ENCODE peak calls at places on chromosome 17, in six cellular contexts. One of them, this sample, is unnamed.
A peak's percentile ranks its signal among the peaks of the same experiment; 100 is the strongest.

GRCh38 chr17:59366773-59367656 is 35.6 kb downstream of the YPEL2 start:
- DNase-seq in suprapubic skin: no peak
- DNase-seq in pancreas: peak; percentile 86
- DNase-seq in heart right ventricle: no peak
- DNase-seq in H7: no peak
- DNase-seq in CD4-positive, CD25-positive, alpha-beta regulatory T cell: no peak
- DNase-seq in this sample: no peak

GRCh38 chr17:22266231-22266630 is 573.9 kb downstream of the KCNJ18 start:
- DNase-seq in H7: no peak
- DNase-seq in CD4-positive, CD25-positive, alpha-beta regulatory T cell: no peak
- DNase-seq in pancreas: no peak
- DNase-seq in heart right ventricle: no peak
- DNase-seq in suprapubic skin: peak; percentile 28
- DNase-seq in this sample: no peak

GRCh38 chr17:63752707-63753106 is 11.1 kb upstream of the STRADA start:
- DNase-seq in H7: no peak
- DNase-seq in pancreas: no peak
- DNase-seq in CD4-positive, CD25-positive, alpha-beta regulatory T cell: no peak
- DNase-seq in suprapubic skin: no peak
- DNase-seq in heart right ventricle: no peak
- DNase-seq in this sample: no peak

GRCh38 chr17:77848257-77848656 is 110.2 kb upstream of the TNRC6C start:
- DNase-seq in suprapubic skin: no peak
- DNase-seq in H7: no peak
- DNase-seq in heart right ventricle: no peak
- DNase-seq in pancreas: no peak
- DNase-seq in CD4-positive, CD25-positive, alpha-beta regulatory T cell: no peak
- DNase-seq in this sample: no peak

GRCh38 chr17:63277629-63278028 is 168.5 kb downstream of the CYB561 start:
- DNase-seq in H7: no peak
- DNase-seq in heart right ventricle: no peak
- DNase-seq in CD4-positive, CD25-positive, alpha-beta regulatory T cell: no peak
- DNase-seq in suprapubic skin: no peak
- DNase-seq in pancreas: no peak
- DNase-seq in this sample: no peak

GRCh38 chr17:50585346-50585745 is 24.8 kb downstream of the CACNA1G start:
- DNase-seq in suprapubic skin: no peak
- DNase-seq in pancreas: no peak
- DNase-seq in H7: no peak
- DNase-seq in CD4-positive, CD25-positive, alpha-beta regulatory T cell: no peak
- DNase-seq in heart right ventricle: no peak
- DNase-seq in this sample: no peak

GRCh38 chr17:67557921-67558320 is 159.8 kb upstream of the NOL11 start:
- DNase-seq in suprapubic skin: no peak
- DNase-seq in pancreas: no peak
- DNase-seq in H7: no peak
- DNase-seq in CD4-positive, CD25-positive, alpha-beta regulatory T cell: no peak
- DNase-seq in heart right ventricle: no peak
- DNase-seq in this sample: no peak

GRCh38 chr17:76727745-76728456 is 1.3 kb downstream of the METTL23 start:
- DNase-seq in H7: no peak
- DNase-seq in suprapubic skin: peak; percentile 66
- DNase-seq in heart right ventricle: no peak
- DNase-seq in pancreas: no peak
- DNase-seq in CD4-positive, CD25-positive, alpha-beta regulatory T cell: no peak
- DNase-seq in this sample: peak; percentile 44

GRCh38 chr17:31525801-31526549 is 134.5 kb downstream of the RAB11FIP4 start:
- DNase-seq in suprapubic skin: no peak
- DNase-seq in CD4-positive, CD25-positive, alpha-beta regulatory T cell: no peak
- DNase-seq in heart right ventricle: no peak
- DNase-seq in pancreas: no peak
- DNase-seq in H7: peak; percentile 79
- DNase-seq in this sample: no peak

GRCh38 chr17:835263-835662 is 53.1 kb downstream of the MRM3 start:
- DNase-seq in suprapubic skin: no peak
- DNase-seq in heart right ventricle: no peak
- DNase-seq in pancreas: no peak
- DNase-seq in CD4-positive, CD25-positive, alpha-beta regulatory T cell: no peak
- DNase-seq in H7: peak; percentile 78
- DNase-seq in this sample: no peak

GRCh38 chr17:10200645-10201044 is 2.2 kb upstream of the GAS7 start:
- DNase-seq in pancreas: no peak
- DNase-seq in H7: no peak
- DNase-seq in suprapubic skin: no peak
- DNase-seq in heart right ventricle: no peak
- DNase-seq in CD4-positive, CD25-positive, alpha-beta regulatory T cell: no peak
- DNase-seq in this sample: no peak

GRCh38 chr17:73325527-73325842 is 13.7 kb upstream of the CDC42EP4 start:
- DNase-seq in pancreas: no peak
- DNase-seq in heart right ventricle: no peak
- DNase-seq in H7: no peak
- DNase-seq in suprapubic skin: peak; percentile 79
- DNase-seq in CD4-positive, CD25-positive, alpha-beta regulatory T cell: no peak
- DNase-seq in this sample: no peak

GRCh38 chr17:31392002-31392855 is 754 bp downstream of the RAB11FIP4 start:
- DNase-seq in pancreas: no peak
- DNase-seq in heart right ventricle: no peak
- DNase-seq in H7: peak; percentile 78
- DNase-seq in CD4-positive, CD25-positive, alpha-beta regulatory T cell: no peak
- DNase-seq in suprapubic skin: peak; percentile 49
- DNase-seq in this sample: no peak

GRCh38 chr17:47896672-47897490 is 845 bp downstream of the SP2 start:
- DNase-seq in suprapubic skin: peak; percentile 85
- DNase-seq in H7: no peak
- DNase-seq in pancreas: no peak
- DNase-seq in heart right ventricle: no peak
- DNase-seq in CD4-positive, CD25-positive, alpha-beta regulatory T cell: no peak
- DNase-seq in this sample: no peak

GRCh38 chr17:49694847-49695697 is 12.7 kb downstream of the SLC35B1 start:
- DNase-seq in CD4-positive, CD25-positive, alpha-beta regulatory T cell: peak; percentile 50
- DNase-seq in suprapubic skin: no peak
- DNase-seq in heart right ventricle: peak; percentile 54
- DNase-seq in pancreas: peak; percentile 51
- DNase-seq in H7: peak; percentile 84
- DNase-seq in this sample: peak; percentile 38

GRCh38 chr17:43025766-43026537 is 921 bp downstream of the RND2 start:
- DNase-seq in CD4-positive, CD25-positive, alpha-beta regulatory T cell: no peak
- DNase-seq in suprapubic skin: no peak
- DNase-seq in heart right ventricle: no peak
- DNase-seq in pancreas: no peak
- DNase-seq in H7: peak; percentile 14
- DNase-seq in this sample: no peak
- H3K4me3 ChIP-seq in CD4-positive, CD25-positive, alpha-beta regulatory T cell: no peak overlapping the region
- H3K4me3 ChIP-seq in suprapubic skin: no peak overlapping the region
- H3K4me3 ChIP-seq in heart right ventricle: no peak overlapping the region
- H3K4me3 ChIP-seq in pancreas: no peak overlapping the region
- H3K4me3 ChIP-seq in H7: peak overlapping the region; percentile 73
- H3K4me3 ChIP-seq in this sample: no peak overlapping the region

DNA sequence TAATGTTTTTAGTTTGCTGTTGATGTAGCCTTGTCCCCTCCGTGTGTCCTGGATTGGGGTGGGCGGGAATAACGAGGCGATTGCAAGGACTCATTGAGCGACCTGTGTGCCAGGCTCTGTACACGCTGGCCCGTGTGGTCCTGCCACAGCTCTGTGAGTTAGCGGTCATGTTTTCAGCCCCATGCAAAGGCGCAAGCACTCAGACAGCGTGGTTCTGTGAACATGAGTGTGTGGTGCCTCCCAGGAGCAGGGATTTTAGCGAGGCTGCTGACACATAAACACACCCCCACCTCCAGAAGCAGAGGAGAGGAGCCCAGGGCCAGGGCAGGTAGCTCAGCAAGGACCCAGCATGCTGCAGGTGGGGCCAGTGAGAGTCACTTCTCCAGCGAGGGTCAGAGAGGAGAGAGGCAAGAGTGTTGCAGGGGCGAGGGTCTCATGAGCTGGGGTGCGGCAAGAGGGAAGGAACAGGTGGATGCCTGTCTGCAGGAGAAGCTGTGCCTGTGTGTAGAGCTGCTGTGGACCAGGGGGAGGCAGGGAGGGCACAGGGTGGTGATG is 115.3 kb downstream of the OR1D5 start:
- DNase-seq in suprapubic skin: no peak
- DNase-seq in CD4-positive, CD25-positive, alpha-beta regulatory T cell: no peak
- DNase-seq in pancreas: no peak
- DNase-seq in H7: peak; percentile 40
- DNase-seq in heart right ventricle: no peak
- DNase-seq in this sample: no peak
- H3K4me3 ChIP-seq in suprapubic skin: no peak overlapping the region
- H3K4me3 ChIP-seq in CD4-positive, CD25-positive, alpha-beta regulatory T cell: no peak overlapping the region
- H3K4me3 ChIP-seq in pancreas: no peak overlapping the region
- H3K4me3 ChIP-seq in H7: no peak overlapping the region
- H3K4me3 ChIP-seq in heart right ventricle: no peak overlapping the region
- H3K4me3 ChIP-seq in this sample: no peak overlapping the region

GRCh38 chr17:74361613-74362391 is at the start of gene BTBD17:
- DNase-seq in pancreas: peak; percentile 81
- DNase-seq in CD4-positive, CD25-positive, alpha-beta regulatory T cell: peak; percentile 28
- DNase-seq in H7: peak; percentile 97
- DNase-seq in suprapubic skin: no peak
- DNase-seq in heart right ventricle: peak; percentile 70
- DNase-seq in this sample: no peak
- H3K4me3 ChIP-seq in pancreas: no peak within 1 kb of the TSS
- H3K4me3 ChIP-seq in CD4-positive, CD25-positive, alpha-beta regulatory T cell: no peak within 1 kb of the TSS
- H3K4me3 ChIP-seq in H7: no peak within 1 kb of the TSS
- H3K4me3 ChIP-seq in suprapubic skin: no peak within 1 kb of the TSS
- H3K4me3 ChIP-seq in heart right ventricle: no peak within 1 kb of the TSS
- H3K4me3 ChIP-seq in this sample: no peak within 1 kb of the TSS

DNA sequence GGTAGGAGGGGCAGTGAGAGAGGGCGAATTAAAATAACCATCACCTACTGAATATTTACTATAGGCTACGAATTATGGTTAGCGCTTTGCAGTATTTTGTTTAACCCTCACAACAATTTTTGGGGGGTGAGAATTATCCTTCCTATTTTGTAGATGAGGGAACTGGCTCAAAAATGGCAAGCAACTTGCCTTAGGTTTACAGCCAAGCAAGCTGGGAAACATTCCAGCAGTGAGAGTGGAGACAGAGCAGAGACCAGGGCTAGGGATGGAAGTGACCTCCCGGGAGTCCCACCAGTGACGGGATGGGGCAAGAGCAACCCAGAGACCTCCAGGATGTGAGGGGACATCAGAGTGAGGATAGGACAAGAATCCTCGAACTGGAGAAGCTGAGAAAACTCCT is 352 bp upstream of the VMO1 start:
- DNase-seq in CD4-positive, CD25-positive, alpha-beta regulatory T cell: no peak
- DNase-seq in suprapubic skin: no peak
- DNase-seq in pancreas: no peak
- DNase-seq in heart right ventricle: no peak
- DNase-seq in H7: peak; percentile 55
- DNase-seq in this sample: no peak
- H3K4me3 ChIP-seq in CD4-positive, CD25-positive, alpha-beta regulatory T cell: no peak overlapping the region
- H3K4me3 ChIP-seq in suprapubic skin: peak overlapping the region; percentile 32
- H3K4me3 ChIP-seq in pancreas: no peak overlapping the region
- H3K4me3 ChIP-seq in heart right ventricle: peak overlapping the region; percentile 26
- H3K4me3 ChIP-seq in H7: no peak overlapping the region
- H3K4me3 ChIP-seq in this sample: no peak overlapping the region

GRCh38 chr17:78933025-78933958 is 8.1 kb upstream of the TIMP2 start:
- DNase-seq in CD4-positive, CD25-positive, alpha-beta regulatory T cell: peak; percentile 11
- DNase-seq in H7: no peak
- DNase-seq in suprapubic skin: no peak
- DNase-seq in heart right ventricle: peak; percentile 47
- DNase-seq in pancreas: peak; percentile 50
- DNase-seq in this sample: peak; percentile 65
- H3K4me3 ChIP-seq in CD4-positive, CD25-positive, alpha-beta regulatory T cell: no peak overlapping the region
- H3K4me3 ChIP-seq in H7: no peak overlapping the region
- H3K4me3 ChIP-seq in suprapubic skin: no peak overlapping the region
- H3K4me3 ChIP-seq in heart right ventricle: peak overlapping the region; percentile 31
- H3K4me3 ChIP-seq in pancreas: no peak overlapping the region
- H3K4me3 ChIP-seq in this sample: no peak overlapping the region

DNA sequence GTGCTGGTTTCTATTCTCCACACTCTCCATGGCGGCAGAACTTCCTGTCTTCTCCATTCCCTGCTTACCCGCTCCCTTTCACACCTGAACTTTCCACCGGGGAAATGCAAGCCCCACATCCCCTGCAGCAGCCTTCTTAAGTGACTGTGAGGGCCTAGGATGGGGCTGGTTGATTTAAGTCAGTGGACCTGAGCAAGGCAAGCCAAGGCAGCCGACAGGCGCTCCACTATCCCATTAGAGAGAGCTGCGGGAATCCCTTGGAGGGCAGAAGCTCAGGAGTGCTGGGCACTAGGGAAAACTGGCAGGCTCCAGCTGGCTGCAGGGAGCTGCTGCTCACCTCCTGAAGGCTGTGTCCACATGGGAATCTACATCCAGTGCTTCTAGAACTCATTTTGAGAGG is 36.1 kb upstream of the SLC25A19 start:
- DNase-seq in suprapubic skin: no peak
- DNase-seq in pancreas: no peak
- DNase-seq in CD4-positive, CD25-positive, alpha-beta regulatory T cell: no peak
- DNase-seq in heart right ventricle: no peak
- DNase-seq in H7: peak; percentile 5
- DNase-seq in this sample: no peak
- H3K4me3 ChIP-seq in suprapubic skin: no peak overlapping the region
- H3K4me3 ChIP-seq in pancreas: no peak overlapping the region
- H3K4me3 ChIP-seq in CD4-positive, CD25-positive, alpha-beta regulatory T cell: no peak overlapping the region
- H3K4me3 ChIP-seq in heart right ventricle: no peak overlapping the region
- H3K4me3 ChIP-seq in H7: no peak overlapping the region
- H3K4me3 ChIP-seq in this sample: no peak overlapping the region